ENCODE peak calls at places on chromosomes 5 and 9, in seven cellular contexts. F is activated CD8-positive, alpha-beta memory T cell treated with anti-CD3 and anti-CD28 coated beads for 48 hours; W is hypothalamus; M is AG09309; O is neuronal stem cell; K is ovary; T is coronary artery. X is an unnamed sample.

GRCh38 chr5:78720997-78721396 is 72.4 kb upstream of the LHFPL2 start:
- DNase-seq in W (no peak), T (no peak), M (no peak), O (no peak), K (no peak), F (no peak), X (no peak)

GRCh38 chr9:114112778-114113585 is 13.9 kb upstream of the KIF12 start:
- DNase-seq in O (no peak), M (no peak), K (peak), T (peak), F (no peak), W (no peak), X (peak)

GRCh38 chr9:717722-718121 is 123.8 kb upstream of the DMRT1 start:
- DNase-seq in K (no peak), O (no peak), M (no peak), T (no peak), F (no peak), W (no peak), X (no peak)

GRCh38 chr5:102807878-102808502 is 52.9 kb downstream of the PAM start:
- DNase-seq in M (no peak), W (no peak), K (no peak), O (peak), F (no peak), T (no peak), X (no peak)

GRCh38 chr5:106127985-106128384 is 1542.8 kb downstream of the EFNA5 start:
- DNase-seq in F (no peak), W (no peak), T (no peak), O (no peak), M (no peak), K (no peak), X (no peak)

GRCh38 chr5:180334751-180335613 is 18.2 kb downstream of the GFPT2 start:
- DNase-seq in M (no peak), T (no peak), O (no peak), K (no peak), W (no peak), F (no peak), X (no peak)

GRCh38 chr9:89542461-89543021 is 44.6 kb upstream of the SEMA4D start:
- DNase-seq in K (no peak), T (peak), M (no peak), O (no peak), F (no peak), W (peak), X (no peak)

GRCh38 chr9:70561805-70562395 is 147.4 kb upstream of the KLF9 start:
- DNase-seq in W (no peak), O (no peak), K (no peak), T (no peak), F (no peak), M (no peak), X (no peak)

GRCh38 chr9:115883467-115884329 is 269.9 kb upstream of the PAPPA start:
- DNase-seq in W (no peak), O (peak), F (no peak), T (no peak), K (no peak), M (no peak), X (no peak)

GRCh38 chr9:79701651-79702050 is 129.9 kb downstream of the TLE4 start:
- DNase-seq in O (no peak), F (no peak), M (no peak), W (no peak), K (no peak), T (no peak), X (no peak)

GRCh38 chr5:54902817-54903473 is 82.4 kb downstream of the ESM1 start:
- DNase-seq in M (no peak), T (no peak), F (no peak), K (no peak), O (no peak), W (no peak), X (no peak)

GRCh38 chr5:56269216-56269927 is 36.2 kb upstream of the ANKRD55 start:
- DNase-seq in M (no peak), F (no peak), T (no peak), W (no peak), K (peak), O (no peak), X (no peak)

GRCh38 chr5:108461628-108462367 is 79.9 kb upstream of the FBXL17 start:
- DNase-seq in K (no peak), O (no peak), T (no peak), M (peak), F (no peak), W (no peak), X (no peak)

GRCh38 chr5:115875447-115875846 is 33.7 kb downstream of the AP3S1 start:
- DNase-seq in F (no peak), O (no peak), W (no peak), T (no peak), K (no peak), M (no peak), X (no peak)

GRCh38 chr5:132475531-132475930 is 15.0 kb downstream of the IRF1 start:
- DNase-seq in M (no peak), W (no peak), K (peak), O (no peak), T (no peak), F (no peak), X (no peak)

GRCh38 chr9:6305954-6306563 is 22.1 kb upstream of the TPD52L3 start:
- DNase-seq in O (peak), T (no peak), F (no peak), W (no peak), M (peak), K (no peak), X (no peak)

GRCh38 chr9:74940600-74940999 is 12.1 kb downstream of the C9orf40 start:
- DNase-seq in K (no peak), W (no peak), F (no peak), M (no peak), O (no peak), T (no peak), X (no peak)

GRCh38 chr9:34505370-34506120 is 17.2 kb downstream of the ENHO start:
- DNase-seq in F (no peak), K (no peak), O (no peak), W (no peak), M (no peak), T (no peak), X (no peak)

GRCh38 chr5:389197-389821 is 53.7 kb upstream of the EXOC3 start:
- DNase-seq in K (no peak), F (no peak), O (no peak), T (peak), W (no peak), M (no peak), X (peak)

GRCh38 chr9:136835932-136836901 is 6.1 kb upstream of the AJM1 start:
- DNase-seq in W (no peak), M (no peak), T (no peak), K (no peak), F (no peak), O (no peak), X (no peak)

GRCh38 chr9:110278080-110278707 is 21.9 kb upstream of the TXN start:
- DNase-seq in K (no peak), M (no peak), T (no peak), F (no peak), O (no peak), W (no peak), X (no peak)

X was measured in cardiac septum.